ENCODE peak calls at places on chromosome 16, in ten cellular contexts. Z is glutamatergic neuron; O is astrocyte of the cerebellum; A is psoas muscle; F is ovary; C is epithelial cell of esophagus; Y is B cell; T is A673; W is sigmoid colon; D is CD4-positive, alpha-beta T cell. L is an unnamed sample.
A peak's percentile ranks its signal among the peaks of the same experiment; 100 is the strongest.

GRCh38 chr16:89012622-89012995 is 35.6 kb upstream of the CBFA2T3 start:
- DNase-seq in Z (no peak), O (no peak), A (no peak), F (no peak), C (no peak), Y (no peak), T (no peak), W (no peak), D (no peak), L (no peak)

GRCh38 chr16:49049191-49049590 is 232.4 kb downstream of the CBLN1 start:
- DNase-seq in Z (no peak), O (no peak), A (no peak), F (no peak), C (no peak), Y (no peak), T (no peak), W (no peak), D (no peak), L (no peak)

GRCh38 chr16:22336581-22336980 is 37.8 kb downstream of the CDR2 start:
- DNase-seq in Z (no peak), O (no peak), A (no peak), F (no peak), C (no peak), Y (no peak), T (no peak), W (no peak), D (no peak), L (no peak)

GRCh38 chr16:89171216-89172170 is at the start of gene CDH15:
- DNase-seq in Z (peak; percentile 97), O (peak; percentile 47), A (peak; percentile 94), F (peak; percentile 56), C (peak; percentile 97), Y (peak; percentile 92), T (peak; percentile 96), W (peak; percentile 88), D (peak; percentile 94), L (no peak)

GRCh38 chr16:2514333-2515179 is 804 bp downstream of the ATP6V0C start:
- DNase-seq in Z (no peak), O (no peak), A (no peak), F (no peak), C (no peak), Y (no peak), T (no peak), W (peak; percentile 77), D (no peak), L (no peak)

GRCh38 chr16:50153648-50154368 is 702 bp downstream of the TENT4B start:
- DNase-seq in Z (peak; percentile 38), O (no peak), A (peak; percentile 28), F (peak; percentile 18), C (peak; percentile 29), Y (no peak), T (no peak), W (peak; percentile 68), D (no peak), L (no peak)

GRCh38 chr16:87541004-87541881 is 48.4 kb upstream of the ZCCHC14 start:
- DNase-seq in Z (peak; percentile 47), O (peak; percentile 64), A (no peak), F (peak; percentile 35), C (no peak), Y (no peak), T (peak; percentile 54), W (no peak), D (no peak), L (no peak)

GRCh38 chr16:10663744-10664143 is 31.0 kb downstream of the TEKT5 start:
- DNase-seq in Z (no peak), O (no peak), A (no peak), F (no peak), C (no peak), Y (no peak), T (no peak), W (no peak), D (no peak), L (no peak)

GRCh38 chr16:70380205-70380918 is 33.7 kb downstream of the DDX19A start:
- DNase-seq in Z (peak; percentile 65), O (peak; percentile 86), A (peak; percentile 68), F (peak; percentile 29), C (peak; percentile 85), Y (peak; percentile 62), T (peak; percentile 82), W (peak; percentile 80), D (peak; percentile 53), L (no peak)

GRCh38 chr16:65283238-65283651 is 161.4 kb upstream of the CDH11 start:
- DNase-seq in Z (no peak), O (no peak), A (no peak), F (no peak), C (no peak), Y (no peak), T (no peak), W (no peak), D (no peak), L (no peak)

GRCh38 chr16:268141-269053 is 7.3 kb downstream of the RGS11 start:
- DNase-seq in Z (no peak), O (no peak), A (no peak), F (no peak), C (peak; percentile 35), Y (no peak), T (no peak), W (no peak), D (no peak), L (no peak)

GRCh38 chr16:70749681-70750601 is 51.0 kb downstream of the VAC14 start:
- DNase-seq in Z (peak; percentile 66), O (no peak), A (no peak), F (peak; percentile 65), C (no peak), Y (no peak), T (peak; percentile 53), W (no peak), D (no peak), L (no peak)

GRCh38 chr16:86258713-86259112 is 251.6 kb upstream of the FOXF1 start:
- DNase-seq in Z (no peak), O (no peak), A (no peak), F (no peak), C (no peak), Y (no peak), T (no peak), W (no peak), D (no peak), L (no peak)

DNA sequence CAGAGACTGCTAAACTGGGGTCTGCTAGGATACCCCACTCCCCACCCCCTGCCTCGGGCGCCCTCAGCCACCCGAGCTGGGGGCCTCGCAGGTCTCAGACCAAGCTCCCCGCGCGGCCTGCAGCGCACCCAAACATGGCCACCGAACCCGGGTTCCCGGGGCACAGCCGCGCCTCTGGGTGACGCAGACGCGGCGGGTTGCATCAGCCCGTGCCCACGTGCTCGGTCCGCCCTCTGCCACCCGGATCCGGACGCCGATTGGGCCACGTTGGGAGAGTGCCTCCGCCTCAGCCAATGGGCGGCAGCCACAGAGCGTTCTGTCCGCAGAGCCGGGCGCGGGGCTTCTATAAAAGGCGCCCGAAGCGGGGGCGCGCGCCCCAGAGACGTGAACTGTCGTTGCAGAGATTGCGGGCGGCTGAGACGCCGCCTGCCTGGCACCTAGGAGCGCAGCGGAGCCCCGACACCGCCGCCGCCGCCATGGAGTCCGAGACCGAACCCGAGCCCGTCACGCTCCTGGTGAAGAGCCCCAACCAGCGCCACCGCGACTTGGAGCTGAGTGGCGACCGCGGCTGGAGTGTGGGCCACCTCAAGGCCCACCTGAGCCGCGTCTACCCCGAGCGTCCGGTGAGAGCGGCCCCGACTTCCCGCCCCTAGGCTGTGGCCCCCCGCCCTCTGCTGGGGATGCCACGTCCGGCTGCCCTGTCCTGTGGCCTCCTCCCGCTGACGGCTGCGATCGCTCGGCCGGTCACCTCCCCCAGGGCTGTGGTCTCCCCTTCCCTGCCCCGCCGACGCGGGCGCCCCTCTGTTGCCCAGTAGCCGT is at the start of gene HERPUD1:
- DNase-seq in Z (peak; percentile 97), O (peak; percentile 89), A (peak; percentile 99), F (peak; percentile 99), C (peak; percentile 98), Y (peak; percentile 99), T (peak; percentile 99), W (peak; percentile 99), D (peak; percentile 99), L (peak; percentile 99)
- TF ChIP-seq CTCF in Z (peak; percentile 26), O (peak; percentile 6), A (no peak), F (no peak), C (no peak), Y (no peak), T (no peak), W (no peak), D (peak; percentile 27), L (peak; percentile 58)

DNA sequence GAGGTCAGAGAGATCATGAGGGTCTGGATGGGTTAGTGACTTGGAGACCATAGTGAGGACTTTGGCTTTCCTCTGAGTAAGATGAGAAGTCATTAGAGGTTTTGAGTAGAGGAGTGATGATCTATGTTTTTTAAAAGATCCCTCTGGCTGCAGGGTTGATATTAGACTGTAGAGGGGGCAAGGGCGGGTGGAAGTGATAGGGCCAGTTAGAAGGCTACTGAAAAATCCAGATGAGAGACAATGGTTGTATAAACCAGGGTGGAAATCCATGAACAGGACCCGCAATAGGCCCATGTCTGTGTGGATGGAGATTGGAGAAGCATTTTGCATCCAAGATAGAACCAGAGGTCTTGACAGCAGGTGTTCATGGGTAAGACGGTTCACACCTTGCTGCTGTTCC is 9.8 kb downstream of the ITGAL start:
- DNase-seq in Z (no peak), O (no peak), A (no peak), F (no peak), C (no peak), Y (no peak), T (no peak), W (no peak), D (no peak), L (no peak)
- TF ChIP-seq CTCF in Z (no peak), O (peak; percentile 14), A (no peak), F (no peak), C (peak; percentile 32), Y (peak; percentile 29), T (peak; percentile 32), W (no peak), D (no peak), L (peak; percentile 43)

DNA sequence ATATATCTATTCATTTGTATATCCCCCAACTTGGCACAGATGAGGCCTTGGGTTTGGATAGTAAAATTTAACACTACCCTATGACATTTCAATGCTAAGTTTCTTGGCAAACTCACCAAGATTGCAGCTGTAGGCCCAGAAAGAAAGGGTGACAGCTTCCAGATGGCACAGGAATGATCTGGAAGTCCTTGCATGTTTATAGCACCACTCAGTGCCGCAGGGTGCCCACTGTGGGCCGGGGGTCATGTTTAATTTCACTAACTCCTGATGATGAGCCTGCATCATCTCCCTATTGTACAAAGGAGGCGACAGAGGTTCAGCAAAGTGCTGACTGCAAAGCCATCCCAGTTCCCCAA is 166.0 kb downstream of the XYLT1 start:
- DNase-seq in Z (no peak), O (no peak), A (no peak), F (peak; percentile 22), C (no peak), Y (no peak), T (no peak), W (peak; percentile 92), D (no peak), L (no peak)
- TF ChIP-seq CTCF in Z (no peak), O (no peak), A (no peak), F (no peak), C (no peak), Y (no peak), T (no peak), W (peak; percentile 14), D (no peak), L (no peak)

DNA sequence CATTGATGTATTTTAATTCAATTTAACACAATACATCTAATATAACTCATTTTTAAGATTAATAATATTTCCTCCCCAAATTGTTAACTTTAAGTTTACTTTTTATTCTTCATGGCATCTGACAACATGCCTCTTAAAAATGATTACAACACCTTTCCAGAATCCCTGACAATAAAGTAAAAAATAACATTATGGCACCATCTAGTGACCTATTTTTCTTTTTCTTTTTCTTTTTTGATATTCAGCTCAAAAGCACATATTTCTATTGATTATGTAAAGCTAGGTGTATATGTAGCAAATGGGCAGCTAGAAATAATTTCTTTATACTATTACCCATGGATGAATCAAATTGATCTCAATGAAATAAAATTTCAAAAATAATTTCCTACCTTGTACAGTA is 834.3 kb upstream of the CDH8 start:
- DNase-seq in Z (no peak), O (no peak), A (no peak), F (no peak), C (peak; percentile 2), Y (no peak), T (no peak), W (no peak), D (no peak), L (no peak)
- TF ChIP-seq CTCF in Z (no peak), O (no peak), A (no peak), F (no peak), C (no peak), Y (no peak), T (peak; percentile 30), W (no peak), D (no peak), L (peak; percentile 57)

L was measured in chondrocyte.